ENCODE peak calls at places on chromosomes 6 and 20, in five cellular contexts. X is neural progenitor cell, W is heart left ventricle, C is COR-L47, H is EL. N is an unnamed sample.

GRCh38 chr20:61950631-61951010 is 115.1 kb downstream of the TAF4 start:
- DNase-seq in C (no peak), H (no peak), W (no peak), X (no peak), N (no peak)

GRCh38 chr20:21702553-21703467 is 2.7 kb upstream of the PAX1 start:
- DNase-seq in C (peak), H (peak), W (peak), X (peak), N (no peak)

GRCh38 chr20:15236812-15237211 is 899.4 kb upstream of the FLRT3 start:
- DNase-seq in H (peak), X (peak), W (no peak), C (peak), N (no peak)

GRCh38 chr20:63566395-63567131 is 7.5 kb downstream of the HELZ2 start:
- DNase-seq in C (no peak), H (no peak), X (no peak), W (no peak), N (no peak)

GRCh38 chr20:47206962-47207641 is 149.4 kb downstream of the ZMYND8 start:
- DNase-seq in X (peak), H (no peak), W (no peak), C (no peak), N (no peak)

GRCh38 chr6:87772597-87773530 is 70.8 kb upstream of the AKIRIN2 start:
- DNase-seq in H (peak), W (no peak), C (no peak), X (peak), N (no peak)

GRCh38 chr20:63652192-63652980 is 838 bp downstream of the STMN3 start:
- DNase-seq in H (peak), X (peak), W (no peak), C (peak), N (peak)

GRCh38 chr6:163356324-163356723 is 58.2 kb upstream of the QKI start:
- DNase-seq in W (peak), X (peak), C (no peak), H (peak), N (no peak)

GRCh38 chr20:23049201-23049932 is at the start of gene THBD:
- DNase-seq in X (peak), C (no peak), H (peak), W (peak), N (peak)

GRCh38 chr6:139713911-139714527 is 339.6 kb upstream of the CITED2 start:
- DNase-seq in C (no peak), W (no peak), X (no peak), H (peak), N (no peak)

GRCh38 chr6:150741633-150742200 is 123.8 kb upstream of the MTHFD1L start:
- DNase-seq in X (peak), C (no peak), H (no peak), W (no peak), N (no peak)

GRCh38 chr20:13207016-13207415 is 14.1 kb upstream of the ISM1 start:
- DNase-seq in W (no peak), X (no peak), C (no peak), H (no peak), N (no peak)

GRCh38 chr6:30490031-30490876 is 945 bp downstream of the HLA-E start:
- DNase-seq in X (peak), H (peak), W (peak), C (no peak), N (no peak)

GRCh38 chr6:144377586-144377985 is 92.5 kb downstream of the UTRN start:
- DNase-seq in W (no peak), H (peak), C (no peak), X (no peak), N (no peak)

GRCh38 chr20:3041818-3042504 is 1.5 kb upstream of the GNRH2 start:
- DNase-seq in C (peak), H (no peak), X (no peak), W (no peak), N (peak)

GRCh38 chr6:89978749-89979145 is 84.5 kb downstream of the GJA10 start:
- DNase-seq in W (no peak), X (peak), H (no peak), C (no peak), N (peak)

GRCh38 chr6:11354019-11354418 is 121.6 kb upstream of the NEDD9 start:
- DNase-seq in H (peak), X (no peak), C (no peak), W (peak), N (no peak)

GRCh38 chr6:33384581-33385020 is 7.0 kb upstream of the KIFC1 start:
- DNase-seq in W (no peak), X (peak), C (no peak), H (peak), N (no peak)

N was measured in NCI-H345.